ENCODE peak calls at places on chromosomes 3 and 15, in nine cellular contexts. R is kidney tubule cell; O is mesendoderm; E is cardiac muscle cell; Z is hepatocyte; I is iris pigment epithelial cell; Q is NCI-H1105; S is endothelial cell; A is stimulated activated CD8-positive, alpha-beta memory T cell treated with anti-CD3 and anti-CD28 coated beads, Interleukin-4, amount 100 ng/mL, for 24 hours. T is an unnamed sample.

GRCh38 chr3:192675958-192676649 is 51.2 kb downstream of the FGF12 start:
- DNase-seq in E (no peak), O (no peak), I (no peak), R (no peak), A (no peak), Z (no peak), Q (no peak), S (no peak), T (no peak)

GRCh38 chr3:127580327-127581060 is 10.0 kb downstream of the TPRA1 start:
- DNase-seq in Z (no peak), Q (no peak), S (no peak), A (no peak), R (no peak), I (no peak), E (no peak), O (no peak), T (no peak)

GRCh38 chr3:27960133-27960532 is 238.0 kb upstream of the EOMES start:
- DNase-seq in S (no peak), E (no peak), Q (no peak), Z (peak), O (no peak), I (peak), A (no peak), R (peak), T (no peak)

GRCh38 chr3:155643581-155644165 is 101.2 kb downstream of the PLCH1 start:
- DNase-seq in S (no peak), Q (no peak), A (no peak), O (no peak), I (no peak), Z (no peak), R (no peak), E (no peak), T (no peak)

GRCh38 chr15:78093242-78094020 is 1.1 kb downstream of the SH2D7 start:
- DNase-seq in Z (no peak), R (peak), Q (no peak), O (no peak), E (no peak), S (no peak), I (peak), A (no peak), T (no peak)

GRCh38 chr3:129989391-129989790 is 14.9 kb downstream of the TRH start:
- DNase-seq in O (no peak), S (no peak), A (no peak), R (no peak), E (no peak), I (no peak), Q (no peak), Z (no peak), T (no peak)

GRCh38 chr15:49895337-49896223 is 223.5 kb downstream of the ATP8B4 start:
- DNase-seq in Q (no peak), E (peak), A (no peak), Z (no peak), I (peak), O (peak), R (no peak), S (no peak), T (no peak)

GRCh38 chr3:117495620-117496019 is 786.0 kb downstream of the TUSC7 start:
- DNase-seq in E (no peak), R (no peak), I (peak), A (no peak), Z (no peak), O (no peak), Q (no peak), S (no peak), T (no peak)

GRCh38 chr3:134652886-134653630 is 2.2 kb upstream of the KY start:
- DNase-seq in O (no peak), S (no peak), I (no peak), E (no peak), Q (no peak), Z (no peak), A (no peak), R (no peak), T (no peak)

GRCh38 chr15:73934281-73934680 is 8.0 kb downstream of the LOXL1 start:
- DNase-seq in Z (no peak), O (no peak), R (no peak), A (no peak), Q (no peak), I (no peak), S (no peak), E (no peak), T (no peak)

GRCh38 chr3:180278583-180279188 is 241.9 kb upstream of the PEX5L start:
- DNase-seq in E (no peak), Q (no peak), O (no peak), Z (no peak), A (no peak), I (no peak), S (no peak), R (no peak), T (no peak)

GRCh38 chr15:55868707-55869106 is 124.7 kb downstream of the NEDD4 start:
- DNase-seq in R (peak), Q (no peak), A (no peak), O (no peak), S (no peak), I (peak), E (no peak), Z (no peak), T (no peak)

GRCh38 chr3:194617827-194618226 is 15.4 kb downstream of the TMEM44 start:
- DNase-seq in I (peak), O (no peak), Z (no peak), R (peak), Q (no peak), A (no peak), S (no peak), E (no peak), T (no peak)

GRCh38 chr3:152104847-152105415 is 163.8 kb upstream of the MBNL1 start:
- DNase-seq in A (no peak), I (no peak), Z (no peak), O (no peak), Q (no peak), S (no peak), R (no peak), E (no peak), T (no peak)

GRCh38 chr3:53668872-53669271 is 174.5 kb downstream of the CACNA1D start:
- DNase-seq in R (peak), S (no peak), A (no peak), Z (no peak), I (peak), E (peak), O (peak), Q (no peak), T (no peak)

GRCh38 chr3:76673171-76673570 is 366.7 kb upstream of the ROBO2 start:
- DNase-seq in R (no peak), Q (no peak), O (no peak), A (no peak), E (no peak), S (no peak), I (peak), Z (no peak), T (no peak)

GRCh38 chr3:9808345-9809037 is 1.6 kb upstream of the TTLL3 start:
- DNase-seq in Z (peak), O (peak), Q (no peak), E (peak), A (no peak), S (peak), R (peak), I (peak), T (peak)

GRCh38 chr15:60118564-60119080 is 114.5 kb downstream of the FOXB1 start:
- DNase-seq in A (no peak), E (no peak), O (no peak), Q (peak), I (no peak), S (no peak), R (no peak), Z (no peak), T (no peak)

GRCh38 chr3:14822875-14823807 is 4.4 kb downstream of the FGD5 start:
- DNase-seq in Q (no peak), O (no peak), R (no peak), E (no peak), Z (peak), S (no peak), I (no peak), A (no peak), T (no peak)

GRCh38 chr15:70142072-70142321 is 44.3 kb upstream of the TLE3 start:
- DNase-seq in Q (no peak), Z (no peak), I (no peak), S (no peak), O (no peak), E (no peak), A (no peak), R (no peak), T (no peak)

GRCh38 chr3:165159760-165160421 is 36.3 kb downstream of the SLITRK3 start:
- DNase-seq in Q (no peak), O (peak), I (no peak), S (no peak), E (no peak), Z (no peak), R (no peak), A (no peak), T (no peak)

GRCh38 chr3:31041161-31041978 is 146.9 kb upstream of the GADL1 start:
- DNase-seq in I (peak), A (no peak), Z (peak), R (peak), Q (no peak), O (peak), E (peak), S (no peak), T (no peak)

GRCh38 chr3:32947466-32948238 is 3.8 kb upstream of the CCR4 start:
- DNase-seq in R (peak), O (peak), Z (peak), E (peak), Q (peak), S (peak), I (peak), A (peak), T (peak)

GRCh38 chr3:136960838-136961836 is 3.4 kb downstream of the IL20RB start:
- DNase-seq in A (no peak), E (no peak), R (peak), S (no peak), I (no peak), Q (no peak), O (peak), Z (no peak), T (no peak)

GRCh38 chr3:129576514-129577345 is 29.7 kb downstream of the PLXND1 start:
- DNase-seq in Z (no peak), S (no peak), A (peak), O (no peak), Q (no peak), I (no peak), R (no peak), E (no peak), T (peak)

GRCh38 chr3:194637066-194637465 is 3.8 kb upstream of the TMEM44 start:
- DNase-seq in I (peak), O (peak), S (no peak), Q (no peak), E (no peak), Z (no peak), A (no peak), R (no peak), T (no peak)

GRCh38 chr15:58431221-58432149 is at the start of gene LIPC:
- DNase-seq in O (no peak), A (no peak), R (no peak), I (no peak), Q (no peak), S (no peak), Z (no peak), E (no peak), T (no peak)

GRCh38 chr15:90338483-90338980 is 13.6 kb upstream of the ZNF774 start:
- DNase-seq in Q (no peak), A (no peak), O (no peak), I (no peak), R (no peak), Z (no peak), S (no peak), E (no peak), T (no peak)

GRCh38 chr3:184825456-184825855 is 13.5 kb downstream of the VPS8 start:
- DNase-seq in Z (peak), S (no peak), A (no peak), O (no peak), E (no peak), R (no peak), Q (no peak), I (no peak), T (no peak)

GRCh38 chr15:65653341-65653740 is 31.6 kb downstream of the SLC24A1 start:
- DNase-seq in Q (no peak), A (no peak), O (no peak), S (no peak), I (peak), R (peak), E (no peak), Z (no peak), T (no peak)

GRCh38 chr15:65791335-65792129 is 561 bp downstream of the DENND4A start:
- DNase-seq in Z (peak), E (peak), R (no peak), S (peak), Q (peak), A (peak), I (peak), O (peak), T (peak)

GRCh38 chr15:100041380-100041779 is 300.4 kb downstream of the ADAMTS17 start:
- DNase-seq in Z (no peak), I (no peak), S (no peak), E (no peak), R (no peak), A (no peak), O (no peak), Q (no peak), T (no peak)

GRCh38 chr15:77455696-77456293 is 35.1 kb downstream of the HMG20A start:
- DNase-seq in Q (no peak), S (no peak), Z (peak), I (peak), A (no peak), O (no peak), E (no peak), R (peak), T (no peak)

GRCh38 chr3:115819785-115820384 is 196.6 kb downstream of the GAP43 start:
- DNase-seq in A (peak), Q (peak), R (peak), S (peak), O (peak), E (peak), I (peak), Z (peak), T (peak)

GRCh38 chr3:70064194-70064787 is 64.8 kb downstream of the SAMMSON start:
- DNase-seq in Z (peak), O (peak), I (peak), Q (peak), A (no peak), R (peak), E (peak), S (peak), T (no peak)